ENCODE peak calls at places on chromosomes 11 and 22, in six cellular contexts. P is stomach, K is IMR-90, S is breast epithelium, M is tibial nerve, D is aorta. X is an unnamed sample.

GRCh38 chr11:23569134-23569533 is 708.9 kb upstream of the CCDC179 start:
- DNase-seq in P (no peak), K (no peak), S (no peak), M (no peak), D (no peak), X (no peak)

GRCh38 chr22:19527861-19528417 is 3.7 kb upstream of the CLDN5 start:
- DNase-seq in P (no peak), K (peak), S (no peak), M (no peak), D (no peak), X (no peak)

GRCh38 chr11:77065878-77066228 is 918 bp upstream of the CAPN5 start:
- DNase-seq in P (no peak), K (peak), S (peak), M (peak), D (peak), X (peak)

GRCh38 chr22:28425211-28425610 is 254.4 kb downstream of the TTC28 start:
- DNase-seq in P (no peak), K (no peak), S (no peak), M (no peak), D (no peak), X (no peak)

GRCh38 chr11:69099193-69099592 is 50.5 kb downstream of the TPCN2 start:
- DNase-seq in P (no peak), K (no peak), S (no peak), M (no peak), D (no peak), X (no peak)

GRCh38 chr11:93890441-93891051 is 40.1 kb upstream of the VSTM5 start:
- DNase-seq in P (no peak), K (no peak), S (no peak), M (no peak), D (no peak), X (no peak)

GRCh38 chr11:95547186-95547585 is 242.4 kb downstream of the FAM76B start:
- DNase-seq in P (no peak), K (no peak), S (no peak), M (no peak), D (no peak), X (no peak)

GRCh38 chr11:72625746-72626636 is 48.2 kb downstream of the PDE2A start:
- DNase-seq in P (peak), K (peak), S (peak), M (peak), D (peak), X (no peak)

GRCh38 chr22:24027389-24027980 is 16.4 kb downstream of the CABIN1 start:
- DNase-seq in P (no peak), K (no peak), S (no peak), M (no peak), D (no peak), X (no peak)

GRCh38 chr11:55956521-55956920 is 13.2 kb downstream of the OR10AG1 start:
- DNase-seq in P (no peak), K (no peak), S (no peak), M (no peak), D (no peak), X (no peak)

GRCh38 chr11:113862430-113862829 is 12.9 kb downstream of the USP28 start:
- DNase-seq in P (no peak), K (peak), S (no peak), M (no peak), D (no peak), X (no peak)

GRCh38 chr11:61489833-61490585 is 18.5 kb upstream of the LRRC10B start:
- DNase-seq in P (no peak), K (peak), S (no peak), M (no peak), D (no peak), X (peak)

GRCh38 chr11:64078905-64079304 is 43.2 kb downstream of the FLRT1 start:
- DNase-seq in P (no peak), K (no peak), S (no peak), M (no peak), D (no peak), X (no peak)

GRCh38 chr22:41041532-41041931 is 50.9 kb upstream of the EP300 start:
- DNase-seq in P (no peak), K (no peak), S (no peak), M (no peak), D (no peak), X (no peak)

GRCh38 chr11:2804701-2805387 is 80.7 kb downstream of the CDKN1C start:
- DNase-seq in P (peak), K (no peak), S (peak), M (no peak), D (peak), X (peak)

GRCh38 chr11:57312511-57313021 is 12.2 kb downstream of the TNKS1BP1 start:
- DNase-seq in P (peak), K (no peak), S (no peak), M (no peak), D (peak), X (no peak)

GRCh38 chr11:122421684-122422083 is 233.8 kb upstream of the UBASH3B start:
- DNase-seq in P (no peak), K (no peak), S (no peak), M (no peak), D (no peak), X (no peak)

GRCh38 chr11:119835804-119836203 is 106.8 kb upstream of the NECTIN1 start:
- DNase-seq in P (no peak), K (no peak), S (no peak), M (no peak), D (no peak), X (no peak)

GRCh38 chr11:88552377-88553029 is 215.0 kb upstream of the CTSC start:
- DNase-seq in P (peak), K (peak), S (no peak), M (no peak), D (peak), X (peak)

GRCh38 chr11:20363500-20364411 is at the start of gene HTATIP2:
- DNase-seq in P (peak), K (peak), S (no peak), M (peak), D (peak), X (peak)

GRCh38 chr22:49847751-49848689 is 5.6 kb upstream of the ZBED4 start:
- DNase-seq in P (no peak), K (no peak), S (no peak), M (no peak), D (peak), X (no peak)

GRCh38 chr11:6755303-6755952 is 16.3 kb downstream of the OR2AG2 start:
- DNase-seq in P (peak), K (peak), S (no peak), M (peak), D (no peak), X (peak)

GRCh38 chr11:8025816-8026215 is 38.7 kb downstream of the EIF3F start:
- DNase-seq in P (no peak), K (peak), S (no peak), M (no peak), D (no peak), X (no peak)

GRCh38 chr11:67408437-67409200 is 4.7 kb downstream of the TBC1D10C start:
- DNase-seq in P (no peak), K (no peak), S (no peak), M (no peak), D (no peak), X (no peak)

GRCh38 chr11:86784247-86784681 is 16.1 kb upstream of the PRSS23 start:
- DNase-seq in P (no peak), K (peak), S (no peak), M (no peak), D (no peak), X (no peak)

GRCh38 chr22:24156146-24156914 is 25.0 kb upstream of the SUSD2 start:
- DNase-seq in P (peak), K (peak), S (no peak), M (no peak), D (peak), X (no peak)

GRCh38 chr11:14645247-14645912 is 1.8 kb downstream of the PDE3B start:
- DNase-seq in P (no peak), K (peak), S (no peak), M (no peak), D (no peak), X (no peak)

GRCh38 chr22:38481871-38482332 is 14.0 kb downstream of the KDELR3 start:
- DNase-seq in P (no peak), K (no peak), S (peak), M (no peak), D (no peak), X (no peak)

GRCh38 chr11:26847459-26847858 is 125.6 kb upstream of the SLC5A12 start:
- DNase-seq in P (no peak), K (no peak), S (no peak), M (peak), D (no peak), X (no peak)

GRCh38 chr11:116249561-116249960 is 523.2 kb downstream of the BUD13 start:
- DNase-seq in P (no peak), K (no peak), S (no peak), M (no peak), D (no peak), X (no peak)

GRCh38 chr11:120578591-120579154 is 67.1 kb downstream of the GRIK4 start:
- DNase-seq in P (no peak), K (no peak), S (no peak), M (no peak), D (no peak), X (no peak)

GRCh38 chr11:2298795-2299747 is 2.6 kb downstream of the C11orf21 start:
- DNase-seq in P (peak), K (no peak), S (peak), M (peak), D (no peak), X (peak)

GRCh38 chr22:43273902-43274484 is 69.2 kb downstream of the SCUBE1 start:
- DNase-seq in P (peak), K (peak), S (no peak), M (no peak), D (no peak), X (peak)

GRCh38 chr22:20624161-20624616 is 116.8 kb downstream of the MED15 start:
- DNase-seq in P (no peak), K (peak), S (no peak), M (no peak), D (no peak), X (no peak)

GRCh38 chr22:50206599-50206998 is 5.8 kb downstream of the SELENOO start:
- DNase-seq in P (no peak), K (peak), S (no peak), M (no peak), D (peak), X (peak)

GRCh38 chr22:49972163-49973017 is 11.8 kb downstream of the PIM3 start:
- DNase-seq in P (peak), K (no peak), S (peak), M (no peak), D (peak), X (no peak)

GRCh38 chr11:88535266-88535665 is 197.7 kb upstream of the CTSC start:
- DNase-seq in P (no peak), K (peak), S (no peak), M (no peak), D (no peak), X (no peak)

GRCh38 chr22:45515678-45516077 is 13.0 kb downstream of the FBLN1 start:
- DNase-seq in P (no peak), K (no peak), S (no peak), M (peak), D (no peak), X (no peak)

GRCh38 chr22:46007003-46007847 is 30.3 kb upstream of the WNT7B start:
- DNase-seq in P (peak), K (peak), S (peak), M (no peak), D (peak), X (no peak)

GRCh38 chr11:114964676-114965214 is 286.4 kb downstream of the NXPE2 start:
- DNase-seq in P (no peak), K (no peak), S (no peak), M (no peak), D (no peak), X (no peak)
- H3K27ac ChIP-seq in P (no peak), K (no peak), S (no peak), M (no peak), D (no peak), X (no peak)

DNA sequence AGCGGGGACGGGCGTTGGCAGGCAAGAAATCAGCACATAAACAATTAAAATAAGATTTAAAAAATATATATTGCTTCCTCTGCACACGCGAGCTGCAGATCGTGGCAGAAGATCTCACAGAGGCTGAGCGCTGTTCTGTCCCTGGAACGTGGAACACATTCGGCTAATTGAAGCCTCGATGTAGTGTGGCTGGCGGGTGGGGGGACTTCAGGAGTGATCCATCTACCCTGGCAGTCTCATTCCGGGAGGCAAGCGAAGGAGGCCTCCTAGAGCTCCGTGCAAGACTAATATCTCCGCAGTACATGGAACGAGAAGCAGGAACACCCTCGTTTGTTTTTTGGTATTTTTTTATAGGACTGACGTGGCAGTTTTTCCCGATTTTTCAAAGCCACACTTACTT is 402.4 kb downstream of the MN1 start:
- DNase-seq in P (no peak), K (no peak), S (no peak), M (no peak), D (no peak), X (no peak)
- H3K27ac ChIP-seq in P (peak), K (no peak), S (no peak), M (no peak), D (no peak), X (no peak)

DNA sequence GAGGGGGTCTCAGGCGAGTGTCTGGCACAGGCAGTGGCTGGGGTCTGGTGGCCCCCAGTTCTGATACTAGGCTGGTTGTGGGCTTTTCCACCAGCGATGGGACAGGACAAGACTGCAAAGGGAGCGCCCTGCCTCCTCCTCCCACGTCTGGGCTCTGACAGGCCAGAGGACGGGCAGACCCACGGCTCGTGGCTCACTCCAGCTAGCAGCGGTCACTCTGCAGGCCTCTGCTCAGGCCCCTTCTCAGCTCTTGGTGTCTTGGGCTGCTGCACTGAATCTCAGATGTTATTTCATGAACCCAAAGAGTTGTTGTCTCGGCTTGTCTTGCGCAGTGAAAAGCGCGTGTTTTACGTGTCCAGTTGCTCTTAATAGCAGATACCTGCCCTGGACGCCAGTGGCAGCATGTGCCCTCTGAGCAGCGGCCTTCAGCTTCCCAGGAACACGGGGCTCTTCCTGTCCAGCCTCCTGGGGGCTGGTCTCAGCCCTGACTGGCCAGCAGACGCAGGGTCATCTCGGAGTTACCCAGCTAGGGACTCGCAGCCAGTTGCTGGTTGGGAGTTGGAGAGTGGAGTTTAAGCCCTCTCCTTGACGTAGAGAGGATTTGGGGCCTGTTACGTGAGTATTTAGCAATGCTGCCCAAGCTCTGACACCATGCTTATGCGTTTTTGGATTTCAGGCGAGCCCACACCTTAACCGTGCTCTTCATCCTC is 9.6 kb downstream of the PTDSS2 start:
- DNase-seq in P (no peak), K (no peak), S (no peak), M (no peak), D (no peak), X (no peak)
- H3K27ac ChIP-seq in P (no peak), K (no peak), S (no peak), M (no peak), D (no peak), X (no peak)

DNA sequence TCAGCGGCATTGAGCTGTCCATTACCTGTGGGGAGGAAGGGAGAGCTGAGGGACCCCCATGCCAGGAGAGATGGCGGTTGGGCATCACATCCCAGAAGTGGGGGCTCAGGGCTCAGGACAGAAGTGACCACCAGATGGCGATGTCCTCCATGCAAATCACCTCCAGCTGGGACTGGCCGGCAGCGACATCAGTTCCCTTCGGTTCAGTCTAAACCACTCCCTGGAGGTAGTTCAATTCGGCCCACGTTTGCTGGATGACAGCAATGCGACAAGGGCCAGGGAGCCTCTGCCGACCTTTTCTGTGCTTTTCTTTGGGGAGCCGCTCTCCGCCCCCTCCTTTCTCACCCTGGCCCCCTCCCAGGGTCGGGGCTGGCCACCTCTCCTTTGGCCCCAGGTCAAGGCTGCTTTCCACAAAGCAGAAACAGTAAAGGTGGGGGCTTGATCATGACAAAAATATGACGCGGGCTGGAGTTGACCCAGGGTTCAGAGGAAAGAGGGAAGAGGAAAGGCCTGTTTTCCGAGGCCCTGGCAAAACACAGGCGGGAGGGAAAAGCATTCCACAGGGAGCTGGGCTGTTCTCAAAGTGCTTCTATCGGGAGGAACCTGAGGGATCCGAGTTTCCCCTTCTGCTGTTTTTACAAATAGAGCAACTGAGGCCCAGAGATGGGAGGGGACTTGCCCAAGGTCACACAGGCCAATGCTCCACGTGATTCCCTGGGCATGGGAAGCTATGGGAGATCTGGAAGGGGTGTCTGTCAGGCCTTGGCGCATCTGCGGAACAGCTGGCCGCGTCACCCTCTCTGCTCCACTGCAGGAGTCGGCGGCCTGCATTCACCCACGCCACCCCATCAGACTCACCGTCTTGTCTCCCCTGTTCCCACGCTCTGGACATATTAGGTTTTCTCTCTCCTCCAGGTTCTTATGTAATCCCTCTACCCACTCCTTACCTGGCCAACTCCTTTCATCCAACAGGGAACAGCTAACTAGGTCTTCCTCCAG is 54.7 kb downstream of the FBXO7 start:
- DNase-seq in P (peak), K (peak), S (peak), M (peak), D (peak), X (peak)
- H3K27ac ChIP-seq in P (peak), K (peak), S (peak), M (peak), D (no peak), X (no peak)

DNA sequence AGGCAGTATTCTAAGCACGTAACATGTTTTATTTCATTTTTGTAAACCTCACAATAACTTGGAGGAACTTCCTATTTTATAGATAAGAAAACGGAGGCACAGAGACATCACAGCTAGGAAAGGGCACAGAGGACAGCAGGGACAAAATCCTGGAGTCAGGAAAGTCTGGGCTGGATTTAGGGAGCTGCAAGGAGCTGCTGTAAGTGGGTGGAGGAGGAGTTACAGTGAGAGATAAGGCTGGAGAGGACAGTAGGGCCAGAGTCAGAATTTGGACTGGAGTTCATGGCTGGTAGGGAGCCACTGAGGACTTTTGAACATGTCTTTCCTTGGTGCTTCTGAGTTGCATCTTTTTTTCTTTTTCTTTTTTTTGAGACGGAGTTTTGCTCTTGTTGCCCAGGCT is 32.2 kb upstream of the PTPRJ start:
- DNase-seq in P (no peak), K (no peak), S (no peak), M (no peak), D (no peak), X (no peak)
- H3K27ac ChIP-seq in P (no peak), K (no peak), S (no peak), M (no peak), D (no peak), X (no peak)

GRCh38 chr22:33443688-33444087 is 385.5 kb upstream of the SYN3 start:
- DNase-seq in P (no peak), K (no peak), S (no peak), M (no peak), D (no peak), X (no peak)

GRCh38 chr22:33440756-33441155 is 382.6 kb upstream of the SYN3 start:
- DNase-seq in P (no peak), K (no peak), S (peak), M (peak), D (no peak), X (no peak)

DNA sequence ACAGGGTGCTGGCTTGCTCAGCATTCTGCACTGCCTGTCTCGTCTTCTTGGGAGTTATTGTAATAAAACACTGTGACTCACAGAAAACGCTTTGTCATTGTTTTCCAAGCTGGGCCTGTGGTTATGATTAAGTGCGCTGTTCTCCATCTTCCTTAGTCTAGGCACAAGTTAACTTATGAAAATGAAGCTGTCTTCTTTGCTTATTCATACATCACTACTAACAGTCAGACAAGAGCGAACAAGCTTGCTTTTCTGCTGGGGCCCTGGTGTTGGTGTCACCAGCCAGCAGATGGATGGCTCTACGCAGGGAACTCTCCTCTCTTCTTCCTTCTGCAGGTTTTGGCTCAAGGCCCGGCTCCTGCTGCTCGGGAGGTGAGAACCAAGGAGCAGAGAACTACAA is 380.1 kb upstream of the SYN3 start:
- DNase-seq in P (no peak), K (peak), S (no peak), M (no peak), D (no peak), X (no peak)
- H3K27ac ChIP-seq in P (peak), K (no peak), S (no peak), M (no peak), D (no peak), X (no peak)

GRCh38 chr11:128042290-128042751 is 545.0 kb downstream of the ETS1 start:
- DNase-seq in P (no peak), K (no peak), S (no peak), M (no peak), D (no peak), X (no peak)

GRCh38 chr11:128036006-128036405 is 551.4 kb downstream of the ETS1 start:
- DNase-seq in P (no peak), K (no peak), S (no peak), M (no peak), D (no peak), X (no peak)

GRCh38 chr11:128040603-128041002 is 546.8 kb downstream of the ETS1 start:
- DNase-seq in P (no peak), K (no peak), S (no peak), M (no peak), D (no peak), X (no peak)

GRCh38 chr11:128039140-128040021 is 548.0 kb downstream of the ETS1 start:
- DNase-seq in P (peak), K (peak), S (peak), M (peak), D (peak), X (no peak)

GRCh38 chr11:128036556-128037093 is 550.7 kb downstream of the ETS1 start:
- DNase-seq in P (no peak), K (peak), S (no peak), M (no peak), D (no peak), X (no peak)
- H3K27ac ChIP-seq in P (no peak), K (no peak), S (no peak), M (no peak), D (no peak), X (no peak)